ENCODE peak calls at places on chromosomes 5 and 9, in six cellular contexts. E is pancreas, K is iPS DF 19.7, D is tibial artery, T is AG08396, O is kidney glomerular epithelial cell. B is an unnamed sample.

GRCh38 chr9:16516887-16517286 is 353.6 kb downstream of the BNC2 start:
- DNase-seq in E (no peak), K (no peak), D (no peak), T (no peak), O (no peak), B (no peak)

GRCh38 chr5:76180817-76181805 is 97.9 kb downstream of the SV2C start:
- DNase-seq in E (no peak), K (no peak), D (no peak), T (no peak), O (peak), B (no peak)

GRCh38 chr9:137046094-137046787 is at the start of gene NPDC1:
- DNase-seq in E (peak), K (no peak), D (peak), T (peak), O (peak), B (peak)

GRCh38 chr9:92978345-92978875 is 31.1 kb downstream of the FGD3 start:
- DNase-seq in E (no peak), K (no peak), D (no peak), T (no peak), O (no peak), B (no peak)

GRCh38 chr5:179218586-179219330 is 126.5 kb downstream of the ADAMTS2 start:
- DNase-seq in E (no peak), K (no peak), D (no peak), T (no peak), O (no peak), B (no peak)

GRCh38 chr9:130106860-130107848 is 53.4 kb downstream of the GPR107 start:
- DNase-seq in E (peak), K (peak), D (peak), T (peak), O (peak), B (peak)

GRCh38 chr9:105994970-105995369 is 300.6 kb downstream of the TMEM38B start:
- DNase-seq in E (no peak), K (no peak), D (no peak), T (no peak), O (no peak), B (no peak)

GRCh38 chr9:23826120-23826629 is at the start of gene ELAVL2:
- DNase-seq in E (peak), K (peak), D (peak), T (peak), O (peak), B (peak)

GRCh38 chr9:81979196-81979595 is 9.4 kb upstream of the SPATA31D1 start:
- DNase-seq in E (no peak), K (no peak), D (no peak), T (no peak), O (no peak), B (no peak)